ENCODE peak calls at places on chromosomes 5 and 9, in seven cellular contexts. One of them, this sample, is unnamed.

GRCh38 chr5:74954919-74955318 is 88.7 kb upstream of the FAM169A start:
- DNase-seq in astrocyte of the spinal cord: peak
- DNase-seq in OCI-LY7: no peak
- DNase-seq in cardiac fibroblast: peak
- DNase-seq in cardiac muscle cell: peak
- DNase-seq in colonic mucosa: no peak
- DNase-seq in HFFc6: peak
- DNase-seq in this sample: no peak

GRCh38 chr5:33788922-33789321 is 102.9 kb downstream of the ADAMTS12 start:
- DNase-seq in astrocyte of the spinal cord: peak
- DNase-seq in HFFc6: peak
- DNase-seq in colonic mucosa: no peak
- DNase-seq in OCI-LY7: no peak
- DNase-seq in cardiac fibroblast: peak
- DNase-seq in cardiac muscle cell: peak
- DNase-seq in this sample: peak

GRCh38 chr9:4887556-4887955 is 94.8 kb downstream of the RCL1 start:
- DNase-seq in cardiac muscle cell: peak
- DNase-seq in colonic mucosa: no peak
- DNase-seq in OCI-LY7: no peak
- DNase-seq in astrocyte of the spinal cord: peak
- DNase-seq in cardiac fibroblast: peak
- DNase-seq in HFFc6: peak
- DNase-seq in this sample: peak

GRCh38 chr5:89901983-89902382 is 507.6 kb downstream of the CETN3 start:
- DNase-seq in colonic mucosa: no peak
- DNase-seq in astrocyte of the spinal cord: no peak
- DNase-seq in cardiac muscle cell: no peak
- DNase-seq in HFFc6: no peak
- DNase-seq in cardiac fibroblast: peak
- DNase-seq in OCI-LY7: no peak
- DNase-seq in this sample: no peak

GRCh38 chr5:141680751-141681201 is 1.3 kb downstream of the ARAP3 start:
- DNase-seq in cardiac fibroblast: peak
- DNase-seq in HFFc6: no peak
- DNase-seq in astrocyte of the spinal cord: no peak
- DNase-seq in colonic mucosa: peak
- DNase-seq in cardiac muscle cell: peak
- DNase-seq in OCI-LY7: no peak
- DNase-seq in this sample: peak

GRCh38 chr9:4497855-4498254 is 7.6 kb downstream of the SLC1A1 start:
- DNase-seq in cardiac muscle cell: no peak
- DNase-seq in HFFc6: peak
- DNase-seq in OCI-LY7: no peak
- DNase-seq in colonic mucosa: no peak
- DNase-seq in astrocyte of the spinal cord: peak
- DNase-seq in cardiac fibroblast: peak
- DNase-seq in this sample: no peak

GRCh38 chr5:83919071-83920041 is 198.7 kb upstream of the HAPLN1 start:
- DNase-seq in HFFc6: no peak
- DNase-seq in astrocyte of the spinal cord: peak
- DNase-seq in cardiac fibroblast: peak
- DNase-seq in OCI-LY7: no peak
- DNase-seq in colonic mucosa: no peak
- DNase-seq in cardiac muscle cell: no peak
- DNase-seq in this sample: no peak

GRCh38 chr5:112616812-112617547 is 120.7 kb upstream of the APC start:
- DNase-seq in colonic mucosa: no peak
- DNase-seq in HFFc6: no peak
- DNase-seq in cardiac muscle cell: no peak
- DNase-seq in astrocyte of the spinal cord: no peak
- DNase-seq in OCI-LY7: no peak
- DNase-seq in cardiac fibroblast: no peak
- DNase-seq in this sample: no peak

GRCh38 chr9:97324954-97325353 is 17.5 kb downstream of the CCDC180 start:
- DNase-seq in cardiac muscle cell: no peak
- DNase-seq in cardiac fibroblast: no peak
- DNase-seq in colonic mucosa: no peak
- DNase-seq in OCI-LY7: no peak
- DNase-seq in astrocyte of the spinal cord: no peak
- DNase-seq in HFFc6: no peak
- DNase-seq in this sample: no peak

GRCh38 chr9:124392855-124393460 is 22.3 kb downstream of the PSMB7 start:
- DNase-seq in colonic mucosa: no peak
- DNase-seq in astrocyte of the spinal cord: peak
- DNase-seq in cardiac muscle cell: peak
- DNase-seq in HFFc6: peak
- DNase-seq in OCI-LY7: peak
- DNase-seq in cardiac fibroblast: peak
- DNase-seq in this sample: peak

GRCh38 chr9:136608331-136609159 is 54.2 kb upstream of the EGFL7 start:
- DNase-seq in HFFc6: no peak
- DNase-seq in cardiac fibroblast: no peak
- DNase-seq in colonic mucosa: no peak
- DNase-seq in OCI-LY7: no peak
- DNase-seq in astrocyte of the spinal cord: no peak
- DNase-seq in cardiac muscle cell: no peak
- DNase-seq in this sample: no peak

GRCh38 chr5:419970-420369 is 23.0 kb upstream of the EXOC3 start:
- DNase-seq in HFFc6: no peak
- DNase-seq in cardiac fibroblast: peak
- DNase-seq in colonic mucosa: no peak
- DNase-seq in cardiac muscle cell: no peak
- DNase-seq in astrocyte of the spinal cord: no peak
- DNase-seq in OCI-LY7: no peak
- DNase-seq in this sample: no peak

GRCh38 chr5:84181093-84181492 is 203.6 kb downstream of the EDIL3 start:
- DNase-seq in HFFc6: no peak
- DNase-seq in astrocyte of the spinal cord: peak
- DNase-seq in cardiac muscle cell: peak
- DNase-seq in OCI-LY7: no peak
- DNase-seq in cardiac fibroblast: peak
- DNase-seq in colonic mucosa: no peak
- DNase-seq in this sample: no peak

GRCh38 chr5:1104327-1105006 is 7.4 kb downstream of the SLC12A7 start:
- DNase-seq in HFFc6: no peak
- DNase-seq in colonic mucosa: no peak
- DNase-seq in cardiac muscle cell: no peak
- DNase-seq in OCI-LY7: no peak
- DNase-seq in astrocyte of the spinal cord: no peak
- DNase-seq in cardiac fibroblast: no peak
- DNase-seq in this sample: no peak

GRCh38 chr9:137166242-137167112 is 3.4 kb downstream of the LRRC26 start:
- DNase-seq in colonic mucosa: no peak
- DNase-seq in cardiac muscle cell: no peak
- DNase-seq in cardiac fibroblast: no peak
- DNase-seq in OCI-LY7: no peak
- DNase-seq in HFFc6: no peak
- DNase-seq in astrocyte of the spinal cord: no peak
- DNase-seq in this sample: no peak

GRCh38 chr5:41349846-41350245 is 136.5 kb upstream of the C6 start:
- DNase-seq in colonic mucosa: no peak
- DNase-seq in HFFc6: no peak
- DNase-seq in cardiac fibroblast: no peak
- DNase-seq in OCI-LY7: no peak
- DNase-seq in cardiac muscle cell: no peak
- DNase-seq in astrocyte of the spinal cord: no peak
- DNase-seq in this sample: no peak

GRCh38 chr5:1660037-1660400 is 136.3 kb upstream of the LPCAT1 start:
- DNase-seq in OCI-LY7: no peak
- DNase-seq in colonic mucosa: no peak
- DNase-seq in cardiac muscle cell: no peak
- DNase-seq in cardiac fibroblast: no peak
- DNase-seq in astrocyte of the spinal cord: no peak
- DNase-seq in HFFc6: no peak
- DNase-seq in this sample: no peak

GRCh38 chr9:121529237-121529987 is 29.8 kb upstream of the GGTA1 start:
- DNase-seq in OCI-LY7: no peak
- DNase-seq in HFFc6: peak
- DNase-seq in colonic mucosa: peak
- DNase-seq in astrocyte of the spinal cord: peak
- DNase-seq in cardiac fibroblast: peak
- DNase-seq in cardiac muscle cell: peak
- DNase-seq in this sample: peak

GRCh38 chr9:120394058-120394669 is 185.8 kb downstream of the CDK5RAP2 start:
- DNase-seq in cardiac fibroblast: peak
- DNase-seq in colonic mucosa: no peak
- DNase-seq in cardiac muscle cell: peak
- DNase-seq in HFFc6: peak
- DNase-seq in OCI-LY7: no peak
- DNase-seq in astrocyte of the spinal cord: peak
- DNase-seq in this sample: peak

GRCh38 chr5:99030871-99031440 is 102.1 kb upstream of the CHD1 start:
- DNase-seq in cardiac fibroblast: no peak
- DNase-seq in HFFc6: no peak
- DNase-seq in cardiac muscle cell: no peak
- DNase-seq in astrocyte of the spinal cord: no peak
- DNase-seq in OCI-LY7: no peak
- DNase-seq in colonic mucosa: no peak
- DNase-seq in this sample: no peak

GRCh38 chr5:150653762-150654158 is 7.3 kb upstream of the MYOZ3 start:
- DNase-seq in astrocyte of the spinal cord: no peak
- DNase-seq in HFFc6: no peak
- DNase-seq in OCI-LY7: no peak
- DNase-seq in cardiac fibroblast: no peak
- DNase-seq in colonic mucosa: no peak
- DNase-seq in cardiac muscle cell: no peak
- DNase-seq in this sample: no peak

GRCh38 chr9:13956107-13956506 is 357.8 kb downstream of the NFIB start:
- DNase-seq in cardiac muscle cell: no peak
- DNase-seq in HFFc6: peak
- DNase-seq in OCI-LY7: no peak
- DNase-seq in astrocyte of the spinal cord: no peak
- DNase-seq in cardiac fibroblast: no peak
- DNase-seq in colonic mucosa: no peak
- DNase-seq in this sample: no peak

GRCh38 chr5:439636-440035 is 3.3 kb upstream of the EXOC3 start:
- DNase-seq in colonic mucosa: no peak
- DNase-seq in astrocyte of the spinal cord: no peak
- DNase-seq in OCI-LY7: no peak
- DNase-seq in cardiac fibroblast: no peak
- DNase-seq in cardiac muscle cell: no peak
- DNase-seq in HFFc6: no peak
- DNase-seq in this sample: no peak

GRCh38 chr5:143405063-143405746 is 1.7 kb upstream of the NR3C1 start:
- DNase-seq in OCI-LY7: peak
- DNase-seq in cardiac muscle cell: peak
- DNase-seq in HFFc6: peak
- DNase-seq in colonic mucosa: peak
- DNase-seq in cardiac fibroblast: peak
- DNase-seq in astrocyte of the spinal cord: peak
- DNase-seq in this sample: peak
- TF ChIP-seq CTCF in OCI-LY7: peak
- TF ChIP-seq CTCF in cardiac muscle cell: no peak
- TF ChIP-seq CTCF in HFFc6: no peak
- TF ChIP-seq CTCF in colonic mucosa: no peak
- TF ChIP-seq CTCF in cardiac fibroblast: peak
- TF ChIP-seq CTCF in astrocyte of the spinal cord: peak
- TF ChIP-seq CTCF in this sample: no peak

GRCh38 chr5:57386958-57387357 is 95.7 kb downstream of the ACTBL2 start:
- DNase-seq in colonic mucosa: no peak
- DNase-seq in astrocyte of the spinal cord: peak
- DNase-seq in HFFc6: peak
- DNase-seq in OCI-LY7: peak
- DNase-seq in cardiac muscle cell: peak
- DNase-seq in cardiac fibroblast: peak
- DNase-seq in this sample: peak

GRCh38 chr5:57382665-57383064 is 99.9 kb downstream of the ACTBL2 start:
- DNase-seq in cardiac muscle cell: no peak
- DNase-seq in OCI-LY7: no peak
- DNase-seq in HFFc6: no peak
- DNase-seq in colonic mucosa: no peak
- DNase-seq in astrocyte of the spinal cord: no peak
- DNase-seq in cardiac fibroblast: no peak
- DNase-seq in this sample: no peak

DNA sequence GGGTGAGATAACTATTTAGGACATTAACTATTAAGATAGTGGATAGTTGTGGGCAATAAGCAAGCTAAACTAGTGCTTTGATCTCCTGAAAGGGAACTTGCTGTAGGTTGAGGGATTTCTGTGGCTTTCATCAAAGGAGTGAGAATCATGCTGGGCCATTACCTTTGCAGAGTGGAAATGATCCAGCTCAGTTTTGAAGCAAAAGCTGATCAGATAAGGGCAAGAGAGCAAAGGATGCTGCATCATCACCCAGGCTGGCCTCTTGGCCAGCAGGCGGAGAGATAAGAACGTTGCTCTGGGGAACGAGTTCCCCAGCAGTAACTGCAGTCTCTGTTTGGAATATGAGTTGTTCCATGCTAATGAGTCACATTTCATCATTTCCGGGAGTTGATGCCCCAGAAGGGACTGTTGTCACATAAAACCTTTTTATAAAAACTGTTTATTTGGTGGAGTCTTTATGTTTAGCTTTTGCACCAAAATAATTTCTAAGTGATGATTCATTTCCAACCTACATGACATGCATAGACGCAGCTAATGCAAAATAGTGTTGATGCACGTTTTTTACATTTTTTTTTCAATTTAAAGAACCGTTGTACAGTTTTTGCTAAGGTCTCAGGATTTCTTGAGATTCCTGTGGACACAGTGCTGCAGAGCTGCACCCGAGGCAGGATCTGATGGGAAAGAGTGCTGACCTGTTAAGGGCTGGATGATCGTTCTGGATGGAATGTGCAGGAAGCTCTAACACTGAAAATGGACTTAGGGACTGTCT is 99.3 kb downstream of the ACTBL2 start:
- DNase-seq in cardiac muscle cell: peak
- DNase-seq in colonic mucosa: peak
- DNase-seq in OCI-LY7: peak
- DNase-seq in astrocyte of the spinal cord: peak
- DNase-seq in cardiac fibroblast: peak
- DNase-seq in HFFc6: peak
- DNase-seq in this sample: peak
- TF ChIP-seq CTCF in cardiac muscle cell: peak
- TF ChIP-seq CTCF in colonic mucosa: no peak
- TF ChIP-seq CTCF in OCI-LY7: no peak
- TF ChIP-seq CTCF in astrocyte of the spinal cord: peak
- TF ChIP-seq CTCF in cardiac fibroblast: peak
- TF ChIP-seq CTCF in HFFc6: peak
- TF ChIP-seq CTCF in this sample: peak

DNA sequence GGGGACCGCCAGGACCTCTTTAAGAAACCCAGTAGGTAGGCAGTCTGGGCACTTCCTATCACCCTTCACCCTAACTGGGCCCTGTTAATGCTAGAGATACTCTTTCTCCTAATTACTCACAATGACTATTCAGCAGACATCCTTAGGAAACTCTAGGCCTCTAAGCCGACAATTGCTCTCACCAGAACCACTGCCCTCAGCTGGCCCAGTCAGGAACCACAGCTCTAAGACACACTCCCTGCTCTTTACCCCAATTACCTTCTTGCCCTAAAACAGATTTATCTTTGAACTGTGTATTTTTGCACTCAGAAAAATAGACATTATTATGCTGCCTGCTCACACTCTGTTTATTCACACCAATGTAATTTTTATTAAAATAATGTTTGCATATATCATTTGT is 432.6 kb upstream of the SLC30A5 start:
- DNase-seq in colonic mucosa: peak
- DNase-seq in OCI-LY7: peak
- DNase-seq in astrocyte of the spinal cord: no peak
- DNase-seq in cardiac muscle cell: peak
- DNase-seq in cardiac fibroblast: peak
- DNase-seq in HFFc6: peak
- DNase-seq in this sample: peak
- TF ChIP-seq CTCF in colonic mucosa: peak
- TF ChIP-seq CTCF in OCI-LY7: peak
- TF ChIP-seq CTCF in astrocyte of the spinal cord: peak
- TF ChIP-seq CTCF in cardiac muscle cell: peak
- TF ChIP-seq CTCF in cardiac fibroblast: peak
- TF ChIP-seq CTCF in HFFc6: peak
- TF ChIP-seq CTCF in this sample: peak

GRCh38 chr9:70856411-70856810 is 265.0 kb downstream of the TRPM3 start:
- DNase-seq in HFFc6: no peak
- DNase-seq in colonic mucosa: no peak
- DNase-seq in astrocyte of the spinal cord: no peak
- DNase-seq in cardiac muscle cell: no peak
- DNase-seq in OCI-LY7: no peak
- DNase-seq in cardiac fibroblast: no peak
- DNase-seq in this sample: no peak
- TF ChIP-seq CTCF in HFFc6: no peak
- TF ChIP-seq CTCF in colonic mucosa: no peak
- TF ChIP-seq CTCF in astrocyte of the spinal cord: no peak
- TF ChIP-seq CTCF in cardiac muscle cell: no peak
- TF ChIP-seq CTCF in OCI-LY7: no peak
- TF ChIP-seq CTCF in cardiac fibroblast: no peak
- TF ChIP-seq CTCF in this sample: no peak